ENCODE peak calls at places on chromosomes 5 and 9, in six cellular contexts. Y is mucosa of descending colon, P is omental fat pad, Q is lung, M is psoas muscle, B is left lung. X is an unnamed sample.

GRCh38 chr5:149681922-149682321 is 48.2 kb upstream of the PPARGC1B start:
- ATAC-seq in M (no peak), Q (no peak), B (no peak), P (no peak), Y (no peak), X (no peak)

GRCh38 chr9:2227468-2227867 is 212.3 kb downstream of the SMARCA2 start:
- ATAC-seq in B (no peak), Q (no peak), Y (no peak), M (no peak), P (peak; percentile 85), X (peak; percentile 80)

GRCh38 chr5:9519537-9519936 is 26.3 kb downstream of the SEMA5A start:
- ATAC-seq in P (peak; percentile 94), Y (no peak), B (peak; percentile 86), M (peak; percentile 49), Q (peak; percentile 64), X (peak; percentile 71)

GRCh38 chr5:87164409-87164808 is 103.3 kb upstream of the RASA1 start:
- ATAC-seq in M (no peak), Y (no peak), Q (no peak), B (no peak), P (no peak), X (no peak)

GRCh38 chr5:18394154-18394804 is 760.0 kb downstream of the TAF11L14 start:
- ATAC-seq in Q (peak; percentile 65), B (peak; percentile 89), Y (peak; percentile 75), P (peak; percentile 91), M (no peak), X (no peak)

GRCh38 chr5:21693591-21693990 is 1159.6 kb downstream of the CDH12 start:
- ATAC-seq in Y (no peak), B (no peak), Q (no peak), M (no peak), P (no peak), X (no peak)

GRCh38 chr9:90046317-90046861 is 441.6 kb downstream of the GADD45G start:
- ATAC-seq in P (no peak), Q (no peak), M (no peak), B (no peak), Y (no peak), X (no peak)

GRCh38 chr5:94103507-94104245 is 362.3 kb upstream of the POU5F2 start:
- ATAC-seq in P (no peak), M (no peak), Y (no peak), B (no peak), Q (no peak), X (no peak)

GRCh38 chr9:117359910-117360309 is 54.9 kb downstream of the ASTN2 start:
- ATAC-seq in Y (no peak), Q (no peak), B (no peak), M (no peak), P (no peak), X (peak; percentile 19)

GRCh38 chr9:109497193-109498165 is 628 bp downstream of the PTPN3 start:
- ATAC-seq in Q (no peak), Y (peak; percentile 62), P (peak; percentile 48), M (peak; percentile 64), B (peak; percentile 9), X (no peak)

GRCh38 chr9:83701769-83702168 is 6.0 kb downstream of the UBQLN1 start:
- ATAC-seq in B (no peak), Q (no peak), M (peak; percentile 73), Y (peak; percentile 70), P (peak; percentile 48), X (peak; percentile 79)

GRCh38 chr9:77731930-77732329 is 83.8 kb upstream of the GNA14 start:
- ATAC-seq in M (peak; percentile 74), P (no peak), Q (no peak), B (no peak), Y (peak; percentile 79), X (no peak)

GRCh38 chr5:111742166-111742565 is 14.8 kb downstream of the NREP start:
- ATAC-seq in B (no peak), Y (no peak), P (peak; percentile 7), M (peak; percentile 13), Q (no peak), X (peak; percentile 28)

GRCh38 chr5:180922932-180923331 is 24.0 kb downstream of the BTNL8 start:
- ATAC-seq in B (no peak), P (no peak), Q (no peak), Y (no peak), M (no peak), X (no peak)

GRCh38 chr9:2055203-2055658 is 40.1 kb downstream of the SMARCA2 start:
- ATAC-seq in B (no peak), P (no peak), Y (no peak), M (no peak), Q (no peak), X (no peak)

GRCh38 chr9:38344566-38345324 is 47.8 kb upstream of the ALDH1B1 start:
- ATAC-seq in P (no peak), Q (no peak), B (no peak), Y (no peak), M (no peak), X (no peak)

GRCh38 chr5:112227911-112228631 is 191.0 kb downstream of the EPB41L4A start:
- ATAC-seq in B (peak; percentile 38), P (peak; percentile 19), Q (no peak), M (no peak), Y (no peak), X (peak; percentile 20)

GRCh38 chr9:32142074-32142473 is 242.4 kb upstream of the ACO1 start:
- ATAC-seq in B (no peak), Q (no peak), Y (no peak), M (no peak), P (no peak), X (no peak)

GRCh38 chr9:32136700-32137339 is 247.6 kb upstream of the ACO1 start:
- ATAC-seq in P (no peak), B (no peak), Y (no peak), M (no peak), Q (no peak), X (no peak)
- TF ChIP-seq CTCF in P (no peak), B (no peak), Y (no peak), M (no peak), Q (no peak), X (no peak)

GRCh38 chr5:141940695-141941271 is 17.1 kb downstream of the DELE1 start:
- ATAC-seq in B (peak; percentile 65), Y (peak; percentile 49), P (no peak), M (no peak), Q (no peak), X (peak; percentile 27)
- TF ChIP-seq CTCF in B (no peak), Y (no peak), P (no peak), M (no peak), Q (no peak), X (no peak)

GRCh38 chr5:156835905-156836304 is 14.2 kb upstream of the PPP1R2B start:
- ATAC-seq in P (no peak), Q (no peak), Y (peak; percentile 36), M (no peak), B (no peak), X (no peak)
- TF ChIP-seq CTCF in P (no peak), Q (no peak), Y (no peak), M (no peak), B (no peak), X (no peak)

GRCh38 chr5:159951834-159952233 is 35.6 kb downstream of the ADRA1B start:
- ATAC-seq in P (no peak), M (no peak), Y (no peak), Q (no peak), B (no peak), X (no peak)

GRCh38 chr5:159947708-159948358 is 31.6 kb downstream of the ADRA1B start:
- ATAC-seq in P (no peak), M (no peak), Q (no peak), Y (peak; percentile 47), B (no peak), X (no peak)

GRCh38 chr5:159955056-159955624 is 38.9 kb downstream of the ADRA1B start:
- ATAC-seq in B (no peak), M (no peak), Q (no peak), Y (no peak), P (no peak), X (no peak)

GRCh38 chr5:159953609-159954008 is 37.3 kb downstream of the ADRA1B start:
- ATAC-seq in Q (no peak), M (no peak), P (no peak), B (no peak), Y (no peak), X (no peak)

DNA sequence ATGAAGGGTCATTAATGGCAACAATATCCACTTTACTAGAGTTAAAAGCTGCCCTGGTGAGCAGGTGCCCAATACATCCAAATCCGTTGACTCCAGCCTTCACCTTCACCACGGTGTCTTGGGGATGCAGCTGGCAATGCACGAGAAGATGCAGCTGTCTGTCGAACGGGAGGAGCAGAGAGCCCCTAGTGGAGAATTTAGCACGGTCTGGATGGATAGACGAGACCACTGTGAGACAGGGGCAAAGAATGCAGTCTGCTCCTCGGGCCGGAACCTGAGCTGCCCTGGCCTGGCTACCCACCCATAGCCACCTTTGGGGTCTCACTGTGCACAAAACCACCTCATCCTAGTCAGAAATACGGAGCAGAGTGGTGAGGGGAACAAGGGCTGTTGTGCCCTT is 35.1 kb downstream of the ADRA1B start:
- ATAC-seq in Q (no peak), P (no peak), M (no peak), B (no peak), Y (no peak), X (no peak)
- TF ChIP-seq CTCF in Q (no peak), P (no peak), M (no peak), B (no peak), Y (no peak), X (no peak)

DNA sequence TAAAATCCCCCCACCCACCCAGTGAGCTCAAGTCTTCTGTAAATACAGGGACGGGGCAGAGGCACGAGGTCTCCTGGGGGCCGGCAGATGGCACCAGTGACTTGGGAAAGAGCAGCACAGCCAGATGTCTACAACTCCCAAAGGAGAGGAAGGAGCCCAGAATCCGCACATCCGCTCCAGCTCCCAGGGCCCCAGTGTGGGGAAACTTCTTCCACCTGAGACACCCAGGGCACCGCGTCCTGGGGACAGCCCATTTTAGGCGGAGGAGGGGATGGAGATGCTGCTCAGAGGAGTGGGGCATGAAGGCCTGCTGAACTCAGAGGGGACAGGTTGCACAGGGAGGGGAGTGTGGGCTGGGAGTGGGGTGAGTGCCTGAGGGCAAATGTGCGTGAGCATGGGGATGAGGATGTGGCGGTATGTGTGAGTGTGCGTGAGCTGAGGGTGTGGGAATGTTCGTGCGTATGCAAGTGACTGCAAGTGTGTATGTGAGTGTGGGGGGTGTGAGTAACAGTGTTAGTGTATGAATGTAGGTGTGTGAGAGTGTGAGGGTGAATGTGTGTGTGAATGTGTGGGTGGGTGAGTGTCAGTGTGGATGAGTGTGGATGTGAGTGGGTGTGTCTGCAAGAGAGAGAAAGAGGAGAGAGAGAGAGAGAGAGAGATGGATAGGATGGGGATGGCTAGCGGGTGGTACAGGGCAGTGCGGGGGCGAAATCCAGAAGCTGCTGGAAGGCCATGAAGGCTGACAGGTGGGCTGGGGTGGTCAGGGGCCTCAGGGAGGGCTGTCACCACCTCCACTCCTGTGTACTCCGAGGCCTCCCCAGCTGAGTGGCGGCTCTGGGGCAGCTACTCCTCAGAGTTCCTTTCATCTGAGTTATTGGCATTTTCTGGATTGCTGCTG is 63.5 kb downstream of the DUSP1 start:
- ATAC-seq in P (peak; percentile 54), B (peak; percentile 77), Q (no peak), M (peak; percentile 36), Y (peak; percentile 72), X (peak; percentile 31)
- TF ChIP-seq CTCF in P (no peak), B (peak; percentile 17), Q (no peak), M (peak; percentile 12), Y (no peak), X (no peak)

X was measured in gastroesophageal sphincter.